ENCODE peak calls at places on chromosomes 12 and 14, in four cellular contexts. X is CD8-positive, alpha-beta T cell; F is AG09309; I is cardiac muscle cell. Q is an unnamed sample.

GRCh38 chr12:27446436-27446835 is at the start of gene SMCO2:
- DNase-seq in X (no peak), F (no peak), I (no peak), Q (no peak)

GRCh38 chr12:104376650-104377506 is 73.3 kb downstream of the EID3 start:
- DNase-seq in X (no peak), F (no peak), I (no peak), Q (no peak)

GRCh38 chr12:51721281-51721940 is 127.1 kb downstream of the FIGNL2 start:
- DNase-seq in X (peak; percentile 44), F (no peak), I (peak; percentile 53), Q (no peak)

GRCh38 chr14:69345402-69345801 is 52.7 kb downstream of the ERH start:
- DNase-seq in X (no peak), F (no peak), I (no peak), Q (no peak)

GRCh38 chr14:59631237-59631636 is 54.6 kb upstream of the CCDC175 start:
- DNase-seq in X (no peak), F (no peak), I (peak; percentile 2), Q (no peak)

GRCh38 chr14:61512508-61512907 is 182.8 kb upstream of the HIF1A start:
- DNase-seq in X (no peak), F (peak; percentile 96), I (peak; percentile 86), Q (peak; percentile 49)

GRCh38 chr14:58912799-58913432 is 275.2 kb downstream of the DACT1 start:
- DNase-seq in X (no peak), F (no peak), I (no peak), Q (no peak)

GRCh38 chr14:60151715-60152114 is 13.5 kb downstream of the DHRS7 start:
- DNase-seq in X (peak; percentile 74), F (peak; percentile 87), I (peak; percentile 86), Q (no peak)

GRCh38 chr12:12734054-12734453 is 16.9 kb downstream of the CDKN1B start:
- DNase-seq in X (no peak), F (no peak), I (peak; percentile 30), Q (no peak)

GRCh38 chr12:1695836-1696670 is 5.2 kb downstream of the ADIPOR2 start:
- DNase-seq in X (no peak), F (no peak), I (peak; percentile 40), Q (no peak)

GRCh38 chr14:30994681-30995620 is 30.5 kb upstream of the AP4S1 start:
- DNase-seq in X (no peak), F (peak; percentile 5), I (peak; percentile 27), Q (peak; percentile 5)

GRCh38 chr12:88144037-88144436 is 1.9 kb downstream of the TMTC3 start:
- DNase-seq in X (no peak), F (no peak), I (no peak), Q (no peak)
- H3K4me3 ChIP-seq in X (no peak overlapping the region), F (no peak overlapping the region), I (no peak overlapping the region), Q (no peak overlapping the region)

GRCh38 chr12:124917135-124917840 is 2.8 kb upstream of the UBC start:
- DNase-seq in X (peak; percentile 91), F (peak; percentile 99), I (peak; percentile 100), Q (peak; percentile 99)

GRCh38 chr12:124917841-124918621 is 3.6 kb upstream of the UBC start:
- DNase-seq in X (no peak), F (no peak), I (no peak), Q (no peak)

GRCh38 chr12:124921200-124922008 is 7.0 kb upstream of the UBC start:
- DNase-seq in X (peak; percentile 63), F (no peak), I (peak; percentile 68), Q (no peak)

GRCh38 chr12:124919646-124920352 is 5.3 kb upstream of the UBC start:
- DNase-seq in X (peak; percentile 33), F (no peak), I (no peak), Q (no peak)

GRCh38 chr12:124920353-124920935 is 6.0 kb upstream of the UBC start:
- DNase-seq in X (no peak), F (no peak), I (no peak), Q (no peak)
- H3K4me3 ChIP-seq in X (peak overlapping the region; percentile 36), F (no peak overlapping the region), I (no peak overlapping the region), Q (no peak overlapping the region)

GRCh38 chr12:69873429-69873828 is 48.4 kb downstream of the MYRFL start:
- DNase-seq in X (no peak), F (no peak), I (peak; percentile 76), Q (no peak)
- H3K4me3 ChIP-seq in X (no peak overlapping the region), F (no peak overlapping the region), I (no peak overlapping the region), Q (no peak overlapping the region)

GRCh38 chr12:89880695-89881350 is 172.2 kb upstream of the ATP2B1 start:
- DNase-seq in X (peak; percentile 53), F (no peak), I (no peak), Q (no peak)
- H3K4me3 ChIP-seq in X (no peak overlapping the region), F (no peak overlapping the region), I (no peak overlapping the region), Q (no peak overlapping the region)

GRCh38 chr14:94405481-94405880 is 17.1 kb upstream of the SERPINA1 start:
- DNase-seq in X (no peak), F (no peak), I (no peak), Q (no peak)
- H3K4me3 ChIP-seq in X (no peak overlapping the region), F (no peak overlapping the region), I (no peak overlapping the region), Q (no peak overlapping the region)

GRCh38 chr12:6849427-6849826 is 1.7 kb downstream of the CDCA3 start:
- DNase-seq in X (no peak), F (no peak), I (no peak), Q (no peak)

GRCh38 chr12:6851921-6852650 is at the start of gene USP5:
- DNase-seq in X (peak; percentile 98), F (peak; percentile 99), I (peak; percentile 100), Q (peak; percentile 100)

GRCh38 chr12:6850796-6851152 is 312 bp downstream of the CDCA3 start:
- DNase-seq in X (no peak), F (no peak), I (no peak), Q (no peak)

GRCh38 chr12:6851153-6851920 is at the start of gene CDCA3:
- DNase-seq in X (peak; percentile 91), F (peak; percentile 95), I (peak; percentile 99), Q (peak; percentile 96)

DNA sequence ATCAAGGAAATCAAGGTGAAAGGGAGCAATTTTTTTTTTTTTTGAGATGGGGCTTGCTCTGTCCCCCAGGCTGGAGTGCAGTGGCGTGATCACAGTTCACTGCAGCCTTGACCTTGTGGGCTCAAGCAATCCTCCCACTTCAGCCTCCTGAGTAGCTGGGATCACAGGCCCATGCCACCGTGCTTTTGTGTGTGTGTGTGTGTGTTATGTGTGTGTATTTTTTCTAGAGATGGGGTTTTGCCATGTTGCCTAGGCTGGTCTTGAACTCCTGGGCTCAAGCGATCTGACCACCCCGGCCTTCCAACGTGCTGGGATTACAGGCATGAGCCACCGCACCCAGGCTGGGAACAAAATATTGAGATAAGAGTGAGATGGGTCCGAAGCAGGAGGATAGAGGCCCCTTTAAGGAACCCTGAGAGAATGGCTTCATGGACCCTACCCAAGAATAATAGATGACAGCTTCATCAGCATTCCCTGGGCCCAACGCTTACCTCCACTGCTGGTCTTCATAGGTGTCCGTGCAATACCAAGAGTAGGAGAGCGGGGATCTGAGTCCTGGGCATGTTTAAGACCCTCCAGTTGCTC is 1.0 kb downstream of the CDCA3 start:
- DNase-seq in X (no peak), F (no peak), I (no peak), Q (no peak)
- H3K4me3 ChIP-seq in X (no peak overlapping the region), F (peak overlapping the region; percentile 82), I (peak overlapping the region; percentile 53), Q (peak overlapping the region; percentile 79)

DNA sequence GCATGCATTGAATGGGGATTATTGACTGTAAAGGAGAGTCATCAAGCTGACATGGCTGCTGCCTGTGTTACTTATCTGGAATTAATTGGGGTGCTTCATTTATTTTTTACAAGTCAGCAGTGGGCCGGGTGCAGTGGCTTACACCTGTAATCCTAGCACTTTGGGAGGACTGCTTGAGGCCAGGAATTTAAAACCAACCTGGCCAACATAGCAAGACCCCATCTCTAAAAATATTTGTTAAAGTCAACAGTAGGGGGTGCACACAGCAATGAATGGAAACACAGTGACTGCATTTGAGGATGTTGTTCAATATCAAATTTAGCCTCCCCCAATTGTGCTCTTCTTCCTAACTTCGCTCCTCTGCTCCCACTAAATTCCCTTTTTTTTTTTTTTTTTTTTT is 52.1 kb downstream of the ANKRD9 start:
- DNase-seq in X (no peak), F (no peak), I (no peak), Q (no peak)
- H3K4me3 ChIP-seq in X (no peak overlapping the region), F (no peak overlapping the region), I (no peak overlapping the region), Q (no peak overlapping the region)